ENCODE peak calls at places on chromosomes 11 and 22, in nine cellular contexts. E is Caco-2; C is fibroblast of lung; M is prostate gland; R is CD8-positive, alpha-beta T cell; T is stomach; Z is IMR-90; U is body of pancreas; Y is right lobe of liver. F is an unnamed sample.

GRCh38 chr11:80837051-80837450 is 1396.2 kb upstream of the TENM4 start:
- DNase-seq in Y (no peak), C (no peak), Z (no peak), E (no peak), T (no peak), R (no peak), U (no peak), M (no peak), F (no peak)

GRCh38 chr11:27255447-27255828 is 107.6 kb downstream of the CCDC34 start:
- DNase-seq in U (no peak), Y (no peak), E (no peak), C (peak; percentile 98), T (no peak), M (no peak), R (no peak), Z (peak; percentile 83), F (no peak)

GRCh38 chr22:31935961-31936635 is 8.2 kb upstream of the YWHAH start:
- DNase-seq in T (no peak), E (no peak), R (no peak), U (no peak), M (no peak), Z (no peak), Y (no peak), C (no peak), F (no peak)

GRCh38 chr11:84137960-84138359 is 851.8 kb upstream of the CCDC90B start:
- DNase-seq in E (no peak), U (no peak), Y (no peak), Z (no peak), M (no peak), C (no peak), R (no peak), T (no peak), F (no peak)

GRCh38 chr11:2777871-2778629 is 78.3 kb upstream of the KCNQ1OT1 start:
- DNase-seq in C (no peak), R (no peak), M (peak; percentile 4), E (no peak), Y (peak; percentile 24), U (peak; percentile 8), Z (no peak), T (peak; percentile 32), F (peak; percentile 10)

GRCh38 chr22:37267128-37267587 is 15.2 kb upstream of the CYTH4 start:
- DNase-seq in R (peak; percentile 86), E (peak; percentile 61), Z (no peak), U (no peak), T (peak; percentile 42), M (no peak), Y (peak; percentile 65), C (no peak), F (peak; percentile 63)

GRCh38 chr11:126354631-126355323 is 709 bp upstream of the ST3GAL4 start:
- DNase-seq in M (no peak), C (no peak), R (no peak), E (no peak), Z (no peak), T (no peak), U (no peak), Y (peak; percentile 16), F (no peak)

GRCh38 chr11:77375114-77375513 is 73.6 kb upstream of the GDPD4 start:
- DNase-seq in C (peak; percentile 68), Z (peak; percentile 57), U (no peak), T (no peak), E (no peak), M (no peak), Y (no peak), R (no peak), F (no peak)

GRCh38 chr22:46245515-46245914 is 4.6 kb downstream of the CDPF1 start:
- DNase-seq in C (no peak), R (no peak), U (peak; percentile 20), M (no peak), Z (no peak), Y (peak; percentile 74), T (no peak), E (no peak), F (no peak)

GRCh38 chr11:124917115-124917637 is 1.9 kb upstream of the HEPN1 start:
- DNase-seq in R (no peak), Z (peak; percentile 89), Y (no peak), C (peak; percentile 28), T (no peak), U (no peak), M (no peak), E (no peak), F (no peak)

GRCh38 chr11:91761406-91762027 is 463.1 kb upstream of the FAT3 start:
- DNase-seq in R (no peak), Y (no peak), E (no peak), M (no peak), Z (no peak), U (no peak), C (no peak), T (no peak), F (no peak)
- H3K36me3 ChIP-seq in R (no peaks in the 10 kb centered on the region), Y (no peaks in the 10 kb centered on the region), E (no peaks in the 10 kb centered on the region), M (no peaks in the 10 kb centered on the region), Z (no peaks in the 10 kb centered on the region), U (no peaks in the 10 kb centered on the region), C (no peaks in the 10 kb centered on the region), T (no peaks in the 10 kb centered on the region), F (no peaks in the 10 kb centered on the region)

GRCh38 chr11:94171693-94172440 is 43.2 kb downstream of the PANX1 start:
- DNase-seq in Z (peak; percentile 50), Y (no peak), U (peak; percentile 42), T (peak; percentile 52), E (peak; percentile 66), C (no peak), R (no peak), M (no peak), F (peak; percentile 70)
- TF ChIP-seq CTCF in Z (peak; percentile 80), Y (peak; percentile 50), U (peak; percentile 38), T (no peak), E (peak; percentile 92), C (peak; percentile 88), R (peak; percentile 13), M (no peak), F (no peak)

GRCh38 chr11:111725621-111726020 is 40.6 kb downstream of the PPP2R1B start:
- DNase-seq in Y (no peak), C (no peak), U (no peak), T (no peak), M (no peak), E (no peak), R (no peak), Z (no peak), F (no peak)

GRCh38 chr11:111729441-111729840 is 36.7 kb downstream of the PPP2R1B start:
- DNase-seq in R (no peak), T (no peak), Z (peak; percentile 43), C (no peak), Y (no peak), M (no peak), E (no peak), U (no peak), F (no peak)

GRCh38 chr11:111726301-111726713 is 39.9 kb downstream of the PPP2R1B start:
- DNase-seq in Y (peak; percentile 88), C (no peak), Z (no peak), M (no peak), T (no peak), U (peak; percentile 42), R (no peak), E (no peak), F (no peak)

GRCh38 chr11:111730031-111730430 is 36.2 kb downstream of the PPP2R1B start:
- DNase-seq in C (peak; percentile 47), E (no peak), T (no peak), Z (no peak), M (no peak), Y (no peak), R (no peak), U (no peak), F (no peak)

GRCh38 chr11:111727431-111727830 is 38.8 kb downstream of the PPP2R1B start:
- DNase-seq in U (no peak), M (no peak), Y (no peak), T (no peak), Z (no peak), E (no peak), R (no peak), C (no peak), F (no peak)
- H3K36me3 ChIP-seq in U (peaks cover 7% of the 10 kb centered on the region), M (peaks cover 20% of the 10 kb centered on the region), Y (peaks cover 7% of the 10 kb centered on the region), T (peaks cover 46% of the 10 kb centered on the region), Z (peaks cover 45% of the 10 kb centered on the region), E (peaks cover 7% of the 10 kb centered on the region), R (peaks cover 9% of the 10 kb centered on the region), C (peaks cover 10% of the 10 kb centered on the region), F (no peaks in the 10 kb centered on the region)

GRCh38 chr11:131446657-131447056 is 76.2 kb downstream of the NTM start:
- DNase-seq in Y (no peak), M (no peak), C (no peak), R (no peak), E (no peak), Z (no peak), T (no peak), U (no peak), F (no peak)

GRCh38 chr11:131441398-131441797 is 71.0 kb downstream of the NTM start:
- DNase-seq in R (no peak), C (no peak), T (no peak), U (no peak), Z (no peak), M (no peak), E (no peak), Y (no peak), F (no peak)

GRCh38 chr11:131449391-131450019 is 79.1 kb downstream of the NTM start:
- DNase-seq in T (no peak), M (no peak), C (no peak), Z (no peak), R (no peak), U (no peak), E (no peak), Y (no peak), F (no peak)

GRCh38 chr11:131447898-131448297 is 77.5 kb downstream of the NTM start:
- DNase-seq in C (no peak), M (no peak), U (no peak), T (no peak), E (no peak), R (no peak), Y (no peak), Z (no peak), F (no peak)

GRCh38 chr11:131447268-131447667 is 76.9 kb downstream of the NTM start:
- DNase-seq in R (no peak), T (no peak), Z (no peak), U (no peak), E (no peak), Y (no peak), C (no peak), M (no peak), F (no peak)
- TF ChIP-seq CTCF in R (no peak), T (no peak), Z (no peak), U (no peak), E (no peak), Y (no peak), C (no peak), M (no peak), F (no peak)

F was measured in Peyer's patch.